ENCODE peak calls at places on chromosomes 7 and 10, in nine cellular contexts. Y, E, K, A, T, R, Q, M and D are unnamed samples.

GRCh38 chr7:155846156-155846555 is 33.9 kb upstream of the SHH start:
- DNase-seq in Y (no peak), E (no peak), K (no peak), A (no peak), T (no peak), R (no peak), Q (no peak), M (no peak), D (no peak)

GRCh38 chr7:158645842-158646241 is 58.2 kb upstream of the PTPRN2 start:
- DNase-seq in Y (no peak), E (no peak), K (no peak), A (no peak), T (no peak), R (no peak), Q (no peak), M (no peak), D (no peak)

GRCh38 chr7:105890290-105890997 is 14.0 kb upstream of the ATXN7L1 start:
- DNase-seq in Y (no peak), E (no peak), K (no peak), A (no peak), T (no peak), R (no peak), Q (no peak), M (peak; percentile 32), D (no peak)

GRCh38 chr10:22593644-22594043 is 120.7 kb downstream of the PIP4K2A start:
- DNase-seq in Y (no peak), E (no peak), K (no peak), A (no peak), T (no peak), R (no peak), Q (no peak), M (no peak), D (no peak)

GRCh38 chr7:73773700-73774517 is 3.8 kb upstream of the CLDN3 start:
- DNase-seq in Y (no peak), E (no peak), K (no peak), A (no peak), T (no peak), R (no peak), Q (no peak), M (no peak), D (no peak)

GRCh38 chr10:74544106-74544505 is 282.3 kb upstream of the KAT6B start:
- DNase-seq in Y (peak; percentile 40), E (no peak), K (no peak), A (no peak), T (no peak), R (no peak), Q (no peak), M (no peak), D (no peak)

GRCh38 chr7:129781856-129782256 is 170.3 kb downstream of the NRF1 start:
- DNase-seq in Y (no peak), E (no peak), K (no peak), A (no peak), T (no peak), R (no peak), Q (no peak), M (peak; percentile 13), D (no peak)

GRCh38 chr10:11757452-11757819 is 15.3 kb downstream of the ECHDC3 start:
- DNase-seq in Y (peak; percentile 85), E (no peak), K (no peak), A (no peak), T (no peak), R (peak; percentile 90), Q (no peak), M (peak; percentile 83), D (no peak)

GRCh38 chr7:127527561-127527960 is 57.8 kb downstream of the GCC1 start:
- DNase-seq in Y (no peak), E (no peak), K (no peak), A (no peak), T (no peak), R (no peak), Q (no peak), M (no peak), D (no peak)

GRCh38 chr10:78925275-78925674 is 143.5 kb upstream of the ZMIZ1 start:
- DNase-seq in Y (no peak), E (no peak), K (no peak), A (no peak), T (no peak), R (no peak), Q (no peak), M (no peak), D (no peak)

GRCh38 chr10:120212275-120212674 is 244.8 kb upstream of the PLPP4 start:
- DNase-seq in Y (no peak), E (no peak), K (no peak), A (no peak), T (no peak), R (no peak), Q (no peak), M (no peak), D (no peak)

DNA sequence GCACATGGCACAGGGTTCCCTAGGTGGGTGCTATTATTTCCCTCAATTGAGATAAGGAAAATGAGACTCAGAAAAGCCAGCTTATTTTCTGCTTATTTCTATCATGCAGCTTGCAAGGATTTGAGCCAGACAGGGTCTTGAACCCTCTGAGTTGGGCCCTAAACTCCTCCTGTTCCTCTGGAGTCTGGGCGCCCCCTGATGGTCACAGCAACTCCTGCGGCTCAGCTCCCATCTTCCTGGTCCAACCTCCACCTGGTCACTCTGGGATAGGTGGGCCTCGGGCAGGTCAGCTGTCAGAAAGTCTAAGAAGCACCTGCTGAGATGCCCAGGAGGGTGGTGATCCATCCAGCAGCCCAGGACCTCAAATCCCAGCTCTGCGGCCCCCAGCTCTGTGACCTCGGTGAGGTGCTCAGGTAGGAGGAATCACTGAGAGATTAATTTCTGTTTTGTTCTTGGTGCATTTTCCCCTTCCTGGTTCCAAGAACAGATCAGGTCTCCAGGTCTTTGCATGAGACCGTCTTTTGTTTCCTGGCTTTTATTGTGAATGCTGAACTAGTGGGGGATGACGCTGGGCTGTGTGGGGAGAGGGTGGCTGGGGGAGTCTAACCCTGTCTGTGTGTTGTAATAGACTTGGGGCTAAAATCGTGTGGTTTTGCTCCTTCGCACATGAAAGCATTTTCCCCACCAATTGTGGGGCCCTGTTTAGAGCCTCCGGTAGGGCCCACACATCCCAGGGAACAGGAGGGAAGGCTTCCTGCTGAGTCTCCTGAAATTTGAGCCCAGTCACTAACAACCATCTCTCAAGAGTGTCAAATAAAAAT is 32.8 kb downstream of the TMEM130 start:
- DNase-seq in Y (no peak), E (no peak), K (no peak), A (no peak), T (no peak), R (peak; percentile 77), Q (peak; percentile 64), M (peak; percentile 51), D (peak; percentile 59)
- TF ChIP-seq CTCF in Y (peak; percentile 80), E (peak; percentile 80), K (peak; percentile 80), A (peak; percentile 29), T (no peak), R (peak; percentile 79), Q (peak; percentile 53), M (peak; percentile 74), D (peak; percentile 67)

DNA sequence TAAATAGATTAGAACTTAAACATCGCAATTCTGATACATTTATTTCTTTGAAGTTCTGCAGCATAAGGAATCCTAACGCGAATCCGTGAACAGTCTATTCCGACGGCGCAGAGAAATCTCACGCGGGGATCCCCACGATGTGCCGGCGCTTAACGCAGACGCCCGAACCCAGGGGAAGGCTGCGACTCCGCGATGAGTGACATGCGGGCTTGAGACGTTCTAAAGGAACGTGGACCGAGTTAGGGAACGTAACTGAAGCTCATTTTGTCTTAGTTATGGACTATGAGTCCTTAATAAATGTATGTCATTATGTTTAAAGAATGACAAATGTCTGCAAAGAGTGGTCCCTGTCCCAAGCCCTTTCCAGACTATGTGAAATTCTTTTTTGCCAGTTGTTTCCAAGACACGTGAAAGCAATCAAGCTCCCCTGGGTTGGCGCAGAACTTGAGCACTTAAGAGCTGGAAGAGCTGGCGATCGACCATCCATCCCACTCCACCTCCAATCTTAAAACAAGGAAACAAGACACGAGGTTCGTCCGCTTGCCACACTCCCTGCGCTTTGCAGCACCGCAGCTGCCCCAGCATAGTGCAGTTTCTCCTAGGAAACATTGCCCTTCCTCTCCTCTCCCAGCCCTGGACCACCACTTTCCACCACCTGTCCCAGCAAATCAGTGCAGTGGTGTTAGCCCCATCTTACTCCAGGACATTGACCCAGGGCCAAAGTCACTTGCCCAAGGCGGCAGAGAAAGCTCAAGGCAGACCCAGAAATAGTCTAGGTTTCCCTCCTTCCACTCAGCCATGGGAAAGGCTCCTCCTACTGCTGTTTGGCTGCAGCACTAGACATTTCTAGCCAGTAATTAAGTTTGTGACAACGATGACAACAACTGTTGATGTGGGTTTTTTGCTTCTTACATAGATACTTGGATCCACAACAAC is 1.2 kb upstream of the PARD3 start:
- DNase-seq in Y (no peak), E (no peak), K (no peak), A (no peak), T (no peak), R (peak; percentile 42), Q (no peak), M (no peak), D (no peak)
- TF ChIP-seq CTCF in Y (no peak), E (no peak), K (no peak), A (no peak), T (no peak), R (peak; percentile 12), Q (no peak), M (no peak), D (no peak)

DNA sequence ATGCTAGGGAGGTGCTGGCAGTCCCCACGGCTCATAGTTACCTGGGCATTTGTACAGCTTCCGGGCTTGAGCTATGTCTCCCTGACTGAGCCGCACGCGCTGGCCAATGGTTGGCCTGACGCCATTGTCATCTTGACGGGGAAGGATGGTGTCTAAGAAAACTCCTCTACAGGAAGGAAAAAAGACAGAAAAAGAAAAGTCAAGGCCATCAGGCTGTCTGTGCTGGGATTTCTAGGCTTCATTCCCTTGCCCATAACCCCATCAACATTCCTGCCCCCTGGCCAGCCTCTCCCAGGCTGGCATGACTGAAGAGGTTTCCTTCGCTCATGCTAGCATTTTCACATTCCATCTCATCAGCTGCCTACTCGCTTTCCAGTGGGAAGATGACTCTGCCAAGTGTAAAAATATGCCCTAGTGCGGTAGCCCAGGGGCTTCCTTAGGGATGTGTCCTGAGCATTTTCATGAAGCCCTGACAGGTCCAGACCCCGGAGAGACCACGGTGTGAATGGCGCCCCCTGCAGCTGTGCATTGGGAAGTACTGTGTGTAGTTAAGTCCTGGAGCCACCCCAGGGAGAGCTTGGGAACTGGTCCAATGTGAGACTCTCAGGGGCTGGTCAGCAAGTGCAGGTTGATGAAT is 54.5 kb upstream of the OPALIN start:
- DNase-seq in Y (no peak), E (no peak), K (no peak), A (peak; percentile 53), T (no peak), R (no peak), Q (no peak), M (no peak), D (no peak)
- TF ChIP-seq CTCF in Y (peak; percentile 36), E (peak; percentile 42), K (peak; percentile 36), A (no peak), T (no peak), R (no peak), Q (no peak), M (no peak), D (peak; percentile 5)

DNA sequence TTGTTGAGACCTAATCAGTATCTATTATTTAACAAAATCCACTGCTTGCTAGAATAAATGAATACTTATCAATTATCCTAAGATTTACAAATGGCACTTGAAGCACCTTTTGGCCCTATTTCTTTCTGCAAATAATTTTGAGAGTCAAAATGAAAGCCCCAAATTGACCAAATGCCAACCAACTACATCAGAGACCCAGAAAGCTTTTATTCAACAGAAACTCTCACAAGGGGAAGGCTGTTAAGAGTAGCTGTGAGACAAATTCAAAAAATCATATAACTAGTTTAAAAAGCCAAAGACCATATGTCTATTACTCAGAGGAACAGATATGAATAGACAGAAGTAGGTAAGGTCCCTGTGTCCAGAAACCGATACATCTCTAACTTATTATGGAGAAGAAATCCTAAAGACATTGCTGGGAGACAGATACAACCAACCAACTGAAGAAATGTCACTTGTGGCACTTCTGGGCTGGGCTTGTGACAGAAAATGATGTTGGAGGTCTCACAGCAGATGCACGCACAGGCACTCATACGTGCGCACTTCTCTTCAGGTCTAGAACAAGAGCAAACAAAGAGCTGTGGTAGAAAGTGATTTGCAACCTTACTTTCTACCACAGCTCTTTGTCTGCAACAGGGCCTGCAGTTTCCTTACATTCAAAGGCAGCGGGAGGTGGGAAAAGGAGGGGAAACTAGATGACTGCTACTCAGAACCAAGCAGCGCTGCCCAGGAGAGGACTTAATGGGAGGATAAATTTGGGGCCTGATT is 58.6 kb upstream of the KCNIP2 start:
- DNase-seq in Y (no peak), E (no peak), K (peak; percentile 49), A (no peak), T (no peak), R (no peak), Q (no peak), M (no peak), D (no peak)
- TF ChIP-seq CTCF in Y (no peak), E (no peak), K (no peak), A (no peak), T (no peak), R (no peak), Q (no peak), M (no peak), D (no peak)